ENCODE peak calls at places on chromosomes 16 and 17, in ten cellular contexts. One of them, this sample, is unnamed.

GRCh38 chr17:82052638-82053059 is 951 bp downstream of the GPS1 start:
- DNase-seq in K562: no peak
- DNase-seq in A549: no peak
- DNase-seq in testis: no peak
- DNase-seq in fibroblast of lung: no peak
- DNase-seq in Calu3: no peak
- DNase-seq in CD8-positive, alpha-beta T cell: no peak
- DNase-seq in ovary: no peak
- DNase-seq in HCT116: no peak
- DNase-seq in cardiac fibroblast: no peak
- DNase-seq in this sample: no peak

GRCh38 chr17:12730421-12730820 is 58.9 kb upstream of the ARHGAP44 start:
- DNase-seq in A549: no peak
- DNase-seq in HCT116: no peak
- DNase-seq in K562: no peak
- DNase-seq in fibroblast of lung: peak
- DNase-seq in CD8-positive, alpha-beta T cell: no peak
- DNase-seq in ovary: no peak
- DNase-seq in testis: no peak
- DNase-seq in cardiac fibroblast: no peak
- DNase-seq in Calu3: no peak
- DNase-seq in this sample: no peak

GRCh38 chr16:59060212-59060611 is 326.1 kb upstream of the GOT2 start:
- DNase-seq in A549: no peak
- DNase-seq in CD8-positive, alpha-beta T cell: no peak
- DNase-seq in cardiac fibroblast: no peak
- DNase-seq in K562: no peak
- DNase-seq in fibroblast of lung: peak
- DNase-seq in ovary: no peak
- DNase-seq in testis: no peak
- DNase-seq in Calu3: no peak
- DNase-seq in HCT116: no peak
- DNase-seq in this sample: no peak

GRCh38 chr17:57916925-57917858 is 38.0 kb downstream of the CUEDC1 start:
- DNase-seq in HCT116: peak
- DNase-seq in K562: no peak
- DNase-seq in Calu3: no peak
- DNase-seq in ovary: no peak
- DNase-seq in cardiac fibroblast: no peak
- DNase-seq in A549: no peak
- DNase-seq in CD8-positive, alpha-beta T cell: no peak
- DNase-seq in fibroblast of lung: no peak
- DNase-seq in testis: no peak
- DNase-seq in this sample: no peak

GRCh38 chr16:82848013-82848412 is 221.2 kb downstream of the CDH13 start:
- DNase-seq in fibroblast of lung: peak
- DNase-seq in HCT116: no peak
- DNase-seq in K562: no peak
- DNase-seq in CD8-positive, alpha-beta T cell: no peak
- DNase-seq in A549: no peak
- DNase-seq in cardiac fibroblast: peak
- DNase-seq in ovary: no peak
- DNase-seq in Calu3: no peak
- DNase-seq in testis: no peak
- DNase-seq in this sample: no peak

GRCh38 chr17:9170822-9171221 is 149.5 kb downstream of the NTN1 start:
- DNase-seq in ovary: no peak
- DNase-seq in HCT116: no peak
- DNase-seq in fibroblast of lung: no peak
- DNase-seq in Calu3: peak
- DNase-seq in cardiac fibroblast: no peak
- DNase-seq in testis: no peak
- DNase-seq in CD8-positive, alpha-beta T cell: no peak
- DNase-seq in A549: no peak
- DNase-seq in K562: no peak
- DNase-seq in this sample: no peak

GRCh38 chr17:66713533-66714042 is 121.3 kb upstream of the CACNG5 start:
- DNase-seq in HCT116: no peak
- DNase-seq in testis: no peak
- DNase-seq in ovary: no peak
- DNase-seq in Calu3: peak
- DNase-seq in CD8-positive, alpha-beta T cell: no peak
- DNase-seq in K562: no peak
- DNase-seq in A549: no peak
- DNase-seq in cardiac fibroblast: no peak
- DNase-seq in fibroblast of lung: no peak
- DNase-seq in this sample: no peak

GRCh38 chr17:74379495-74380085 is 12.3 kb downstream of the GPR142 start:
- DNase-seq in A549: peak
- DNase-seq in ovary: peak
- DNase-seq in cardiac fibroblast: peak
- DNase-seq in Calu3: peak
- DNase-seq in testis: peak
- DNase-seq in fibroblast of lung: peak
- DNase-seq in HCT116: peak
- DNase-seq in K562: peak
- DNase-seq in CD8-positive, alpha-beta T cell: peak
- DNase-seq in this sample: peak

DNA sequence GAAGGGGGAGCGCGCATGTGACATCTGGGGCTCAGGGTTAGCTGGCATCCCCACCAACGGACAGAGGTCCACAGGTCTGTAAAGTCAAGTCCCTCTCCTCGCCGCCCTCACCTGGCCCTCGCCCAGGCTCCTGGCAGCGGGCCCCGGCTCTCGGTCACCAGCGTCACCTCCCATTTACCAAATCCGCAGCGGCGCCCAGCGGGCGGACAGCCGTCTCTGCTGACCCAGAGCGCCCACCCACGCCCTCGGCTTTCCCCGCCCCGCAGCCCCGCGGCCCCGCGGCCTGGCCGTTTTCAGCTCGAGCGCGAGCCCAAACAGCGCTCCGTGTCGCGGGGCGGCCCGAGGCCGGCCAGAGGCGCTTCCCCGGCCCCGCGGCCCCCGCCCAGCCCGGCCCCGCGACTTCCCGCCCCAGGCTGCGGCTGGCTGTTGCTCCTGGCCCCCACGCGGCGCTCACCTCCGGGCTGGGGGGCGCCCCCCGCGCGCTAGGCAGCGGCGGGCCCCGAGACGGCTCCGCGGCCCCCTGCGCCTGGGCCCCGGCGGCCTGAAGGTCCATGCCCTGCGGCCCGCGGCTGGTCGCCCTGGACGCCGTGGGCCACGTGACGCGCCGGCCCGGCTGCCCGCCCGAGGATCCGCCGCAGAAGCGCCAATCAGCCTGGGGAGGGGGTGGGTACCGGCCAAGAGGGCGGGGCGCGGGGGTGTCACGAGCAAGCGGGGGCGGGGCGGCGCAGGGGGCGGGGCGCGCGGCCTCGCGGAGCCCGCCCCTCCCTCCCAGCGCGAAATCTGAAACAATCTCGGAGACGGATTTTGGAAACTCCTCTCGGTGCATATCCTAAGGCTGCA is at the start of gene COPRS:
- DNase-seq in ovary: peak
- DNase-seq in cardiac fibroblast: peak
- DNase-seq in CD8-positive, alpha-beta T cell: peak
- DNase-seq in testis: peak
- DNase-seq in A549: peak
- DNase-seq in HCT116: peak
- DNase-seq in fibroblast of lung: peak
- DNase-seq in K562: peak
- DNase-seq in Calu3: peak
- DNase-seq in this sample: peak
- TF ChIP-seq CTCF in ovary: no peak
- TF ChIP-seq CTCF in cardiac fibroblast: no peak
- TF ChIP-seq CTCF in CD8-positive, alpha-beta T cell: no peak
- TF ChIP-seq CTCF in testis: no peak
- TF ChIP-seq CTCF in A549: peak
- TF ChIP-seq CTCF in HCT116: no peak
- TF ChIP-seq CTCF in fibroblast of lung: no peak
- TF ChIP-seq CTCF in K562: no peak
- TF ChIP-seq CTCF in Calu3: no peak
- TF ChIP-seq CTCF in this sample: no peak

GRCh38 chr16:70468776-70469525 is 14.6 kb downstream of the FCSK start:
- DNase-seq in A549: no peak
- DNase-seq in Calu3: no peak
- DNase-seq in fibroblast of lung: no peak
- DNase-seq in K562: no peak
- DNase-seq in CD8-positive, alpha-beta T cell: no peak
- DNase-seq in cardiac fibroblast: no peak
- DNase-seq in ovary: no peak
- DNase-seq in HCT116: no peak
- DNase-seq in testis: no peak
- DNase-seq in this sample: no peak

GRCh38 chr16:70466812-70467090 is 12.4 kb downstream of the FCSK start:
- DNase-seq in HCT116: no peak
- DNase-seq in cardiac fibroblast: no peak
- DNase-seq in Calu3: no peak
- DNase-seq in K562: no peak
- DNase-seq in fibroblast of lung: no peak
- DNase-seq in testis: no peak
- DNase-seq in CD8-positive, alpha-beta T cell: no peak
- DNase-seq in A549: no peak
- DNase-seq in ovary: peak
- DNase-seq in this sample: no peak

GRCh38 chr16:70465999-70466811 is 11.8 kb downstream of the FCSK start:
- DNase-seq in testis: no peak
- DNase-seq in Calu3: no peak
- DNase-seq in HCT116: no peak
- DNase-seq in fibroblast of lung: no peak
- DNase-seq in ovary: no peak
- DNase-seq in K562: no peak
- DNase-seq in A549: no peak
- DNase-seq in CD8-positive, alpha-beta T cell: no peak
- DNase-seq in cardiac fibroblast: no peak
- DNase-seq in this sample: no peak

GRCh38 chr16:70467608-70468007 is 13.2 kb downstream of the FCSK start:
- DNase-seq in testis: no peak
- DNase-seq in CD8-positive, alpha-beta T cell: no peak
- DNase-seq in K562: no peak
- DNase-seq in cardiac fibroblast: no peak
- DNase-seq in Calu3: no peak
- DNase-seq in HCT116: no peak
- DNase-seq in ovary: no peak
- DNase-seq in A549: no peak
- DNase-seq in fibroblast of lung: no peak
- DNase-seq in this sample: no peak

DNA sequence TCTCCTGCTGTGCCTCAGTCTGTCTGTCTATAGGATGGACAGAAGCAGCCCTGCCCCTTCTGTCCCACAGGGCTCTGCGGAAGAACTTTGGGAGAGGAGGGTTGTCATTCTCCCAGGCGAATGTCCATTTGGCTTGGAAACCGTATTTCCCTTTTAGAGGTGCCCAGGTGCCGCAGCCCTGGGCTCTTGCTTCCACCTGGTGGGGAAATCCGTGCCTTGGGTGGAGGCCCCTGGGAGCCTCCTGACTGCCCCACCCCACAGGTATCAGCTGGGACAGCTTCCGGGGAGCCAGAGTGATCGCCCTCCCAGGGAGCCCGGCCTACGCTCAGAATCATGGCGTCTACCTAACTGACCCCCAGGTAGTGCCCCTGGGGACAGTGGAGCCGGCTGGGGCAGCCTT is 12.7 kb downstream of the FCSK start:
- DNase-seq in CD8-positive, alpha-beta T cell: no peak
- DNase-seq in K562: no peak
- DNase-seq in testis: no peak
- DNase-seq in A549: no peak
- DNase-seq in ovary: no peak
- DNase-seq in cardiac fibroblast: no peak
- DNase-seq in HCT116: no peak
- DNase-seq in Calu3: no peak
- DNase-seq in fibroblast of lung: no peak
- DNase-seq in this sample: no peak
- TF ChIP-seq CTCF in CD8-positive, alpha-beta T cell: no peak
- TF ChIP-seq CTCF in K562: peak
- TF ChIP-seq CTCF in testis: no peak
- TF ChIP-seq CTCF in A549: no peak
- TF ChIP-seq CTCF in ovary: no peak
- TF ChIP-seq CTCF in cardiac fibroblast: no peak
- TF ChIP-seq CTCF in HCT116: no peak
- TF ChIP-seq CTCF in Calu3: no peak
- TF ChIP-seq CTCF in fibroblast of lung: no peak
- TF ChIP-seq CTCF in this sample: no peak

DNA sequence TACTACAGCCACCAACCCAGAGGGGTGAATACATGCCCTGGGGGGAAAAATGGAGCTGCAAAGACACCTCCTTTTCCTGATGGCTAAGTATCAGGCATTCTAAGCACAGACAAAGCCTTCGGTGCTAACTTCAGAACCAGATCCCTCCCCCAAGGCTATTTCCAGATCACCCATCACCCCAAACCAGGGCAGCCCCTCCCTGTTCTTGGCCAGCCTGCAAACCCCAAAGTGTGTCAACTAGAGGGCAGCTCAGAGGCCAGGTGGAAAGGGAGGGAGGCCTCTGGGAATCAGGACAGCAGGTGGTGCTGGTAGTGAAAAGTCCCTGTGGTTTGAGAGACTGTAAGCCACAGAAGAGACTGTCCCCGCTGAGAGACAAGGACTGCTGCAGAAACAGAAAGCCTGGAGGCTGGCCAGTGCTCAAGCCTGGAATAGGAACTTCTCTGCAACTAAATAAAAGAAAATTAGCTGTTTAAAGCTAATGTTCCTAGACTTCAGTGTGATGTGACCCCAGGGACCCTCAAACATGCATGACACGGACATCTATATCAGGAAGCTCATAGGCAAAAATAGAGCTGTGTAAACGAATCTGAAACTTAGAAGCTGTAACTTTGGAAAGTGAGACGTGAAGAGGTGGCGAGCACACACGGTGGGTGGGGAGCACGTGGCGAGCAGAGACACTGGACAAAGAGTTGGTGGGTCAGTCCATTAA is 9.1 kb downstream of the TUBG1 start:
- DNase-seq in A549: peak
- DNase-seq in fibroblast of lung: peak
- DNase-seq in CD8-positive, alpha-beta T cell: no peak
- DNase-seq in testis: peak
- DNase-seq in HCT116: no peak
- DNase-seq in K562: peak
- DNase-seq in Calu3: peak
- DNase-seq in ovary: peak
- DNase-seq in cardiac fibroblast: peak
- DNase-seq in this sample: peak
- TF ChIP-seq CTCF in A549: peak
- TF ChIP-seq CTCF in fibroblast of lung: no peak
- TF ChIP-seq CTCF in CD8-positive, alpha-beta T cell: no peak
- TF ChIP-seq CTCF in testis: no peak
- TF ChIP-seq CTCF in HCT116: peak
- TF ChIP-seq CTCF in K562: peak
- TF ChIP-seq CTCF in Calu3: peak
- TF ChIP-seq CTCF in ovary: no peak
- TF ChIP-seq CTCF in cardiac fibroblast: no peak
- TF ChIP-seq CTCF in this sample: no peak

DNA sequence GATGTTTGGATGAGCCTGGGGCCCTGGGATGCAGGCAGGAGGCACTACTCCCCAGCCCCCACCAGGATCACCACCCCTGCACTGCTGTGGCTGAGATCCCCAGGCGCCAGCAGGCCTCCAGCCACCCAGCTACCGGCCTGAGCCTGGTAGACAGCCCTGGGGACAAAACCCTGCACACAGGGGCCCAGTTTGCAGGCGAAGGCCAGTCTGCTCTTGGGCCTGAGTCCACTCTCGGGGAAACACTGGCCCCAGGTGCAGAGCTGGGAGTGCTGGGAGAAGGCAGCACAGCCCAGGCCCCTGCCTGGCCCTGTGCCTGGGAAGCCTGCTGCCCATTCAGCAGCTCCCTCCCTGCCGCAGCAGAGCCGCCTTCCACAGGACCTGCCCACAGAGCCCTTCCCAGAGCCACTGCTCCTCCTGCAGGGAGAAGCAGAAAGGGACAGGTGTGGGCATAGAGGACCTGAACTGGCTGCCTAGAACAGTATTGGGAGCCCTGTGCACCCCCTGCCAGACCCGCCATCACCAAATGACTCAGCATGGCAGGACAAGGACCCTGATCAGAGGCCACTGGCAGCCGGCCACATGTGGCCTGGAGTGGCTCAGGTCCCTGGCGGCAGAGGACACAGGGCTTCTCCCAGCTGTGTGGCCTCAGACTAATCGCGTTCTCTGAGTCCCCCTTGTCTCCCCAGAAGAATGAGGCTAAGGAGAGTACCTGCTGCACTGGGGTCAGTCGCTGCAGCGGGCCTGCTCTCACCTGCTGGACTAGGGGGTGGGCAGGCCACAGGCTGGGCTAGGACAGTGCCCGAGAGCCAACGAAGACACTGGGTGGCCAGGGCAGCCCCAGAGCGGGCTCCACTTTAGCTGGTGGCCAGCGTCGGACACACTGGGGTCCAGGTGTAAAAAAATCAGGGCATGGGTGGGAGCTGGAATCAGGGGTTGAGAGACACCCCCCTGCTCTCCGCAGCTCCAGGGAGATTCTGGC is 10.7 kb downstream of the MSRB1 start:
- DNase-seq in K562: no peak
- DNase-seq in testis: peak
- DNase-seq in A549: peak
- DNase-seq in cardiac fibroblast: no peak
- DNase-seq in HCT116: no peak
- DNase-seq in ovary: no peak
- DNase-seq in CD8-positive, alpha-beta T cell: no peak
- DNase-seq in fibroblast of lung: peak
- DNase-seq in Calu3: peak
- DNase-seq in this sample: no peak
- TF ChIP-seq CTCF in K562: no peak
- TF ChIP-seq CTCF in testis: no peak
- TF ChIP-seq CTCF in A549: peak
- TF ChIP-seq CTCF in cardiac fibroblast: peak
- TF ChIP-seq CTCF in HCT116: peak
- TF ChIP-seq CTCF in ovary: no peak
- TF ChIP-seq CTCF in CD8-positive, alpha-beta T cell: no peak
- TF ChIP-seq CTCF in fibroblast of lung: no peak
- TF ChIP-seq CTCF in Calu3: no peak
- TF ChIP-seq CTCF in this sample: no peak